ENCODE peak calls at places on chromosomes 4 and X, in eight cellular contexts. R is omental fat pad, D is NCI-H2107, A is GM19239, G is skeletal muscle cell, V is fibroblast of lung, E is IMR-90, C is iris pigment epithelial cell. Z is an unnamed sample.

GRCh38 chr4:129233691-129234090 is 137.7 kb downstream of the C4orf33 start:
- DNase-seq in R (no peak), D (no peak), A (no peak), G (no peak), V (no peak), E (no peak), C (no peak), Z (no peak)

GRCh38 chr4:145731026-145731425 is 51.1 kb downstream of the C4orf51 start:
- DNase-seq in R (no peak), D (no peak), A (no peak), G (peak; percentile 89), V (peak; percentile 80), E (peak; percentile 90), C (peak; percentile 18), Z (no peak)

GRCh38 chr4:39699676-39700409 is 1.9 kb downstream of the UBE2K start:
- DNase-seq in R (no peak), D (no peak), A (no peak), G (no peak), V (peak; percentile 53), E (peak; percentile 41), C (peak; percentile 55), Z (no peak)

GRCh38 chrX:2967998-2968909 is 38.1 kb upstream of the ARSH start:
- DNase-seq in R (no peak), D (no peak), A (no peak), G (peak; percentile 16), V (peak; percentile 28), E (peak; percentile 29), C (peak; percentile 71), Z (no peak)

GRCh38 chr4:67558493-67558892 is at the start of gene STAP1:
- DNase-seq in R (no peak), D (no peak), A (no peak), G (no peak), V (no peak), E (no peak), C (no peak), Z (no peak)

GRCh38 chrX:123830309-123830708 is 29.5 kb upstream of the XIAP start:
- DNase-seq in R (no peak), D (no peak), A (peak; percentile 9), G (no peak), V (no peak), E (no peak), C (peak; percentile 40), Z (no peak)

GRCh38 chr4:155972098-155972497 is 18.4 kb upstream of the CTSO start:
- DNase-seq in R (no peak), D (no peak), A (no peak), G (no peak), V (peak; percentile 55), E (peak; percentile 38), C (peak; percentile 46), Z (no peak)

GRCh38 chrX:47179221-47179927 is 14.3 kb upstream of the UBA1 start:
- DNase-seq in R (no peak), D (no peak), A (no peak), G (no peak), V (no peak), E (no peak), C (peak; percentile 31), Z (no peak)

GRCh38 chr4:39770471-39770870 is 72.5 kb downstream of the UBE2K start:
- DNase-seq in R (no peak), D (no peak), A (no peak), G (no peak), V (no peak), E (no peak), C (no peak), Z (no peak)